ENCODE peak calls at places on chromosomes 2 and 18, in nine cellular contexts. T is NCI-H2081, W is AG08396, S is mammary epithelial cell, I is left cardiac atrium, V is NAMALWA, U is HT1080, H is T-helper 2 cell, G is cerebellar cortex. E is an unnamed sample.
A peak's percentile ranks its signal among the peaks of the same experiment; 100 is the strongest.

GRCh38 chr18:63119647-63120046 is 199.9 kb downstream of the BCL2 start:
- DNase-seq in T (peak; percentile 13), W (peak; percentile 24), S (no peak), I (no peak), V (peak; percentile 21), U (peak; percentile 47), H (no peak), G (peak; percentile 45), E (peak; percentile 11)

GRCh38 chr2:41881249-41881648 is 166.6 kb upstream of the PKDCC start:
- DNase-seq in T (no peak), W (no peak), S (no peak), I (no peak), V (no peak), U (no peak), H (no peak), G (no peak), E (no peak)

GRCh38 chr2:68764781-68765385 is 30.3 kb downstream of the ARHGAP25 start:
- DNase-seq in T (no peak), W (no peak), S (no peak), I (no peak), V (no peak), U (no peak), H (no peak), G (no peak), E (no peak)

GRCh38 chr18:67363694-67364093 is 152.8 kb downstream of the DSEL start:
- DNase-seq in T (no peak), W (no peak), S (no peak), I (no peak), V (no peak), U (no peak), H (no peak), G (no peak), E (no peak)

GRCh38 chr2:173803344-173803893 is 161.8 kb downstream of the SP3 start:
- DNase-seq in T (no peak), W (no peak), S (no peak), I (no peak), V (no peak), U (no peak), H (no peak), G (no peak), E (no peak)

GRCh38 chr2:239204143-239204875 is 196.5 kb downstream of the HDAC4 start:
- DNase-seq in T (no peak), W (no peak), S (no peak), I (no peak), V (no peak), U (no peak), H (no peak), G (peak; percentile 71), E (no peak)

GRCh38 chr2:143513081-143513480 is 383.9 kb downstream of the ARHGAP15 start:
- DNase-seq in T (no peak), W (peak; percentile 54), S (peak; percentile 25), I (peak; percentile 31), V (peak; percentile 51), U (peak; percentile 68), H (no peak), G (peak; percentile 19), E (no peak)

GRCh38 chr18:58257461-58257860 is 213.4 kb downstream of the NEDD4L start:
- DNase-seq in T (no peak), W (peak; percentile 58), S (no peak), I (no peak), V (peak; percentile 29), U (peak; percentile 36), H (no peak), G (no peak), E (no peak)

GRCh38 chr2:165794520-165794882 is 454 bp upstream of the GALNT3 start:
- DNase-seq in T (no peak), W (peak; percentile 10), S (peak; percentile 87), I (no peak), V (peak; percentile 64), U (no peak), H (peak; percentile 8), G (peak; percentile 6), E (peak; percentile 0)

GRCh38 chr2:205073433-205074020 is 528.3 kb downstream of the PARD3B start:
- DNase-seq in T (no peak), W (no peak), S (no peak), I (no peak), V (no peak), U (no peak), H (no peak), G (no peak), E (no peak)

GRCh38 chr2:21260316-21260715 is 136.5 kb downstream of the TDRD15 start:
- DNase-seq in T (no peak), W (no peak), S (no peak), I (no peak), V (no peak), U (no peak), H (no peak), G (no peak), E (no peak)

GRCh38 chr2:149410701-149411484 is 80.5 kb downstream of the LYPD6 start:
- DNase-seq in T (no peak), W (no peak), S (peak; percentile 87), I (no peak), V (no peak), U (peak; percentile 56), H (no peak), G (no peak), E (peak; percentile 39)

GRCh38 chr2:19839438-19839837 is 62.3 kb downstream of the TTC32 start:
- DNase-seq in T (no peak), W (no peak), S (no peak), I (no peak), V (no peak), U (no peak), H (no peak), G (no peak), E (no peak)

GRCh38 chr2:40213071-40213470 is 238.8 kb downstream of the SLC8A1 start:
- DNase-seq in T (no peak), W (peak; percentile 29), S (no peak), I (no peak), V (peak; percentile 16), U (peak; percentile 17), H (no peak), G (peak; percentile 26), E (no peak)

GRCh38 chr2:46334389-46335345 is 37.5 kb downstream of the EPAS1 start:
- DNase-seq in T (no peak), W (peak; percentile 65), S (peak; percentile 94), I (no peak), V (no peak), U (peak; percentile 80), H (no peak), G (no peak), E (no peak)

GRCh38 chr2:209977386-209978239 is 24.8 kb upstream of the RPE start:
- DNase-seq in T (peak; percentile 32), W (peak; percentile 8), S (peak; percentile 9), I (no peak), V (peak; percentile 67), U (peak; percentile 27), H (no peak), G (peak; percentile 49), E (peak; percentile 27)

GRCh38 chr18:77650799-77651385 is 401.2 kb downstream of the GALR1 start:
- DNase-seq in T (peak; percentile 67), W (peak; percentile 61), S (no peak), I (peak; percentile 76), V (peak; percentile 7), U (peak; percentile 54), H (peak; percentile 47), G (peak; percentile 22), E (peak; percentile 67)

GRCh38 chr2:15984367-15985255 is 44.3 kb downstream of the MYCN start:
- DNase-seq in T (no peak), W (no peak), S (no peak), I (peak; percentile 24), V (no peak), U (no peak), H (no peak), G (peak; percentile 91), E (peak; percentile 10)

GRCh38 chr2:68537872-68538271 is 70.5 kb downstream of the APLF start:
- DNase-seq in T (no peak), W (no peak), S (no peak), I (no peak), V (no peak), U (no peak), H (no peak), G (no peak), E (no peak)

GRCh38 chr2:46704593-46704992 is 211.0 kb downstream of the MCFD2 start:
- DNase-seq in T (no peak), W (no peak), S (no peak), I (no peak), V (no peak), U (no peak), H (no peak), G (no peak), E (no peak)

GRCh38 chr2:182193291-182193690 is 207.6 kb downstream of the PPP1R1C start:
- DNase-seq in T (no peak), W (no peak), S (no peak), I (no peak), V (no peak), U (no peak), H (no peak), G (no peak), E (no peak)